ENCODE peak calls at places on chromosomes 6 and 20, in nine cellular contexts. L is NCI-H1048; W is omental fat pad; V is activated naive CD4-positive, alpha-beta T cell treated with anti-CD3 and anti-CD28 coated beads for 36 hours; M is KG1; Z is ureter; E is retinal pigment epithelial cell; N is NCI-H774; A is activated CD4-positive, alpha-beta T cell treated with anti-CD3 and anti-CD28 coated beads, Interleukin-2, amount 50 U/mL, for 48 hours. I is an unnamed sample.

GRCh38 chr20:50799176-50799889 is 4.5 kb downstream of the BCAS4 start:
- DNase-seq in L (no peak), W (no peak), V (no peak), M (no peak), Z (no peak), E (peak), N (no peak), A (no peak), I (no peak)

GRCh38 chr6:29850011-29850553 is 22.5 kb downstream of the HLA-G start:
- DNase-seq in L (no peak), W (no peak), V (peak), M (no peak), Z (no peak), E (no peak), N (no peak), A (peak), I (peak)

GRCh38 chr6:161442381-161442858 is 168.6 kb upstream of the AGPAT4 start:
- DNase-seq in L (no peak), W (no peak), V (no peak), M (no peak), Z (no peak), E (no peak), N (no peak), A (no peak), I (no peak)

GRCh38 chr20:51345601-51346101 is 196.9 kb downstream of the NFATC2 start:
- DNase-seq in L (no peak), W (no peak), V (no peak), M (no peak), Z (no peak), E (no peak), N (no peak), A (no peak), I (no peak)

GRCh38 chr6:73774311-73774766 is 78.3 kb downstream of the CD109 start:
- DNase-seq in L (no peak), W (no peak), V (no peak), M (no peak), Z (no peak), E (no peak), N (no peak), A (no peak), I (no peak)

GRCh38 chr20:51001697-51002265 is 21.1 kb downstream of the KCNG1 start:
- DNase-seq in L (no peak), W (no peak), V (no peak), M (no peak), Z (no peak), E (peak), N (no peak), A (no peak), I (no peak)

GRCh38 chr20:44730441-44730840 is 15.2 kb upstream of the KCNK15 start:
- DNase-seq in L (no peak), W (no peak), V (no peak), M (no peak), Z (no peak), E (peak), N (no peak), A (no peak), I (no peak)

GRCh38 chr6:110874880-110875547 is 429 bp downstream of the AMD1 start:
- DNase-seq in L (no peak), W (no peak), V (peak), M (no peak), Z (peak), E (no peak), N (no peak), A (peak), I (peak)

GRCh38 chr20:35698298-35699126 is 640 bp downstream of the NFS1 start:
- DNase-seq in L (no peak), W (no peak), V (no peak), M (no peak), Z (peak), E (no peak), N (no peak), A (no peak), I (no peak)

GRCh38 chr6:145028144-145028818 is 707.0 kb downstream of the EPM2A start:
- DNase-seq in L (no peak), W (no peak), V (peak), M (peak), Z (no peak), E (no peak), N (no peak), A (no peak), I (no peak)

GRCh38 chr6:22558288-22558882 is 11.0 kb upstream of the HDGFL1 start:
- DNase-seq in L (no peak), W (no peak), V (no peak), M (no peak), Z (no peak), E (no peak), N (no peak), A (no peak), I (no peak)

GRCh38 chr6:9732056-9732455 is 682.8 kb downstream of the TFAP2A start:
- DNase-seq in L (no peak), W (no peak), V (no peak), M (no peak), Z (no peak), E (no peak), N (no peak), A (no peak), I (no peak)

GRCh38 chr6:2485116-2485515 is 239.7 kb upstream of the GMDS start:
- DNase-seq in L (no peak), W (no peak), V (no peak), M (no peak), Z (no peak), E (no peak), N (peak), A (no peak), I (no peak)

GRCh38 chr6:25959890-25960531 is 2.6 kb upstream of the TRIM38 start:
- DNase-seq in L (no peak), W (no peak), V (no peak), M (no peak), Z (no peak), E (no peak), N (no peak), A (no peak), I (no peak)

GRCh38 chr6:39029156-39030011 is 19.2 kb upstream of the GLP1R start:
- DNase-seq in L (no peak), W (no peak), V (peak), M (no peak), Z (no peak), E (no peak), N (no peak), A (peak), I (peak)

GRCh38 chr20:8912731-8913130 is 156.2 kb upstream of the PLCB4 start:
- DNase-seq in L (no peak), W (no peak), V (no peak), M (no peak), Z (no peak), E (no peak), N (no peak), A (no peak), I (no peak)

GRCh38 chr6:106163966-106164877 is 78.1 kb downstream of the PRDM1 start:
- DNase-seq in L (no peak), W (no peak), V (peak), M (no peak), Z (no peak), E (no peak), N (no peak), A (peak), I (peak)

GRCh38 chr6:87926687-87927086 is 121.0 kb upstream of the SPACA1 start:
- DNase-seq in L (no peak), W (no peak), V (no peak), M (no peak), Z (no peak), E (no peak), N (no peak), A (no peak), I (no peak)

GRCh38 chr6:76861403-76861802 is 601.9 kb downstream of the HTR1B start:
- DNase-seq in L (no peak), W (no peak), V (peak), M (no peak), Z (no peak), E (no peak), N (no peak), A (no peak), I (no peak)

GRCh38 chr20:44716309-44717106 is 1.3 kb downstream of the CCN5 start:
- DNase-seq in L (no peak), W (no peak), V (no peak), M (no peak), Z (no peak), E (no peak), N (no peak), A (no peak), I (no peak)

I was measured in Peyer's patch.